ENCODE peak calls at places on chromosomes 1 and 21, in eight cellular contexts. U is stimulated activated CD4-positive, alpha-beta T cell treated with anti-CD3 and anti-CD28 coated beads, Interleukin-2, amount 100 ng/mL, for 48 hours; Y is HTR-8/SVneo; I is left colon; B is posterior cingulate gyrus; O is epithelial cell of esophagus; S is SW480; F is GM19239. K is an unnamed sample.

GRCh38 chr1:209912306-209912705 is 25.7 kb upstream of the SYT14 start:
- DNase-seq in U (no peak), Y (no peak), I (no peak), B (no peak), O (no peak), S (no peak), F (no peak), K (no peak)

GRCh38 chr1:215568287-215568692 is 1.2 kb downstream of the KCTD3 start:
- DNase-seq in U (no peak), Y (peak), I (no peak), B (no peak), O (peak), S (peak), F (peak), K (peak)

GRCh38 chr1:248906741-248907661 is 966 bp downstream of the PGBD2 start:
- DNase-seq in U (no peak), Y (no peak), I (peak), B (no peak), O (no peak), S (no peak), F (no peak), K (no peak)

GRCh38 chr1:47023268-47024137 is at the start of gene CYP4X1:
- DNase-seq in U (no peak), Y (no peak), I (peak), B (peak), O (peak), S (no peak), F (no peak), K (no peak)

GRCh38 chr1:46533179-46533864 is 18.1 kb downstream of the KNCN start:
- DNase-seq in U (peak), Y (no peak), I (peak), B (peak), O (peak), S (peak), F (no peak), K (peak)

GRCh38 chr1:109522026-109522425 is 12.5 kb upstream of the AMIGO1 start:
- DNase-seq in U (no peak), Y (no peak), I (no peak), B (no peak), O (no peak), S (no peak), F (no peak), K (no peak)

GRCh38 chr1:66684353-66684752 is 67.9 kb upstream of the DYNLT5 start:
- DNase-seq in U (no peak), Y (no peak), I (no peak), B (no peak), O (no peak), S (no peak), F (no peak), K (no peak)

GRCh38 chr1:63024132-63024531 is 240.2 kb downstream of the ATG4C start:
- DNase-seq in U (no peak), Y (no peak), I (no peak), B (no peak), O (no peak), S (no peak), F (no peak), K (no peak)

GRCh38 chr21:14418920-14419319 is 36.0 kb upstream of the HSPA13 start:
- DNase-seq in U (no peak), Y (no peak), I (no peak), B (no peak), O (no peak), S (no peak), F (no peak), K (no peak)

GRCh38 chr1:97832490-97832889 is 88.3 kb downstream of the DPYD start:
- DNase-seq in U (no peak), Y (no peak), I (no peak), B (no peak), O (no peak), S (no peak), F (no peak), K (peak)

GRCh38 chr1:119816407-119816806 is 5.1 kb upstream of the REG4 start:
- DNase-seq in U (no peak), Y (no peak), I (peak), B (no peak), O (peak), S (peak), F (no peak), K (no peak)

GRCh38 chr1:53460211-53460634 is 1.0 kb downstream of the DMRTB1 start:
- DNase-seq in U (no peak), Y (no peak), I (no peak), B (no peak), O (no peak), S (no peak), F (no peak), K (no peak)

GRCh38 chr21:31597683-31598082 is 61.8 kb upstream of the SOD1 start:
- DNase-seq in U (no peak), Y (no peak), I (no peak), B (no peak), O (no peak), S (no peak), F (no peak), K (no peak)

GRCh38 chr1:12333036-12333785 is 103.4 kb downstream of the VPS13D start:
- DNase-seq in U (no peak), Y (no peak), I (no peak), B (no peak), O (no peak), S (no peak), F (no peak), K (no peak)

GRCh38 chr1:178725603-178726517 is 816 bp downstream of the RALGPS2 start:
- DNase-seq in U (peak), Y (peak), I (peak), B (no peak), O (peak), S (peak), F (peak), K (peak)

GRCh38 chr21:46404306-46404705 is 54.4 kb upstream of the DIP2A start:
- DNase-seq in U (no peak), Y (no peak), I (no peak), B (no peak), O (no peak), S (no peak), F (no peak), K (no peak)

GRCh38 chr1:35539824-35540261 is 17.4 kb downstream of the KIAA0319L start:
- DNase-seq in U (no peak), Y (no peak), I (no peak), B (no peak), O (no peak), S (no peak), F (no peak), K (no peak)

GRCh38 chr1:164651378-164651951 is 92.5 kb downstream of the PBX1 start:
- DNase-seq in U (no peak), Y (peak), I (peak), B (no peak), O (no peak), S (peak), F (no peak), K (no peak)

GRCh38 chr1:193211539-193211938 is 25.1 kb upstream of the B3GALT2 start:
- DNase-seq in U (no peak), Y (peak), I (no peak), B (no peak), O (peak), S (no peak), F (no peak), K (no peak)

GRCh38 chr1:41353744-41354143 is 7.5 kb upstream of the FOXO6 start:
- DNase-seq in U (no peak), Y (no peak), I (no peak), B (no peak), O (no peak), S (peak), F (no peak), K (peak)

GRCh38 chr1:113701429-113701828 is 57.9 kb downstream of the PHTF1 start:
- DNase-seq in U (no peak), Y (no peak), I (no peak), B (no peak), O (no peak), S (no peak), F (no peak), K (no peak)

GRCh38 chr1:198290089-198290683 is 133.4 kb downstream of the NEK7 start:
- DNase-seq in U (no peak), Y (no peak), I (no peak), B (no peak), O (no peak), S (no peak), F (no peak), K (no peak)

GRCh38 chr1:28064064-28064463 is 24.3 kb downstream of the EYA3 start:
- DNase-seq in U (no peak), Y (peak), I (no peak), B (no peak), O (peak), S (no peak), F (no peak), K (no peak)

GRCh38 chr1:109975718-109976117 is 8.8 kb upstream of the AHCYL1 start:
- DNase-seq in U (no peak), Y (peak), I (no peak), B (no peak), O (peak), S (peak), F (no peak), K (no peak)

GRCh38 chr1:21261551-21262281 is 28.5 kb downstream of the ECE1 start:
- DNase-seq in U (no peak), Y (peak), I (no peak), B (no peak), O (peak), S (peak), F (no peak), K (no peak)

GRCh38 chr21:17451364-17451869 is 61.4 kb upstream of the CXADR start:
- DNase-seq in U (no peak), Y (no peak), I (no peak), B (no peak), O (peak), S (no peak), F (no peak), K (no peak)

GRCh38 chr1:184595609-184596008 is 159.0 kb downstream of the EDEM3 start:
- DNase-seq in U (no peak), Y (no peak), I (no peak), B (no peak), O (peak), S (no peak), F (no peak), K (no peak)

GRCh38 chr1:47438321-47439150 is 692 bp downstream of the FOXD2 start:
- DNase-seq in U (no peak), Y (no peak), I (peak), B (no peak), O (no peak), S (no peak), F (no peak), K (no peak)

GRCh38 chr21:23725576-23725975 is 1881.7 kb downstream of the MRPL39 start:
- DNase-seq in U (no peak), Y (peak), I (no peak), B (no peak), O (no peak), S (peak), F (no peak), K (no peak)

GRCh38 chr1:231931846-231932454 is 305.4 kb downstream of the DISC1 start:
- DNase-seq in U (peak), Y (no peak), I (no peak), B (no peak), O (no peak), S (no peak), F (peak), K (peak)

GRCh38 chr21:42559326-42559725 is 45.7 kb downstream of the SLC37A1 start:
- DNase-seq in U (no peak), Y (no peak), I (no peak), B (no peak), O (no peak), S (no peak), F (no peak), K (no peak)

GRCh38 chr1:204075116-204075636 is 2.3 kb downstream of the SOX13 start:
- DNase-seq in U (no peak), Y (no peak), I (peak), B (no peak), O (peak), S (no peak), F (no peak), K (peak)

GRCh38 chr21:44988607-44989537 is 49.0 kb downstream of the SLX9 start:
- DNase-seq in U (no peak), Y (no peak), I (no peak), B (peak), O (no peak), S (no peak), F (no peak), K (no peak)

K was measured in RPMI8226.